ENCODE peak calls at places on chromosomes 2 and 18, in five cellular contexts. One of them, this sample, is unnamed.
A peak's percentile ranks its signal among the peaks of the same experiment; 100 is the strongest.

GRCh38 chr18:70892381-70892780 is 603.5 kb downstream of the SOCS6 start:
- DNase-seq in HepG2: no peak
- DNase-seq in HEK293T: no peak
- DNase-seq in GM12878: no peak
- DNase-seq in H1: no peak
- DNase-seq in this sample: no peak

GRCh38 chr18:73924836-73925235 is 222.8 kb downstream of the FBXO15 start:
- DNase-seq in HepG2: no peak
- DNase-seq in HEK293T: no peak
- DNase-seq in GM12878: no peak
- DNase-seq in H1: no peak
- DNase-seq in this sample: no peak

GRCh38 chr18:33157893-33158292 is 282.6 kb downstream of the CCDC178 start:
- DNase-seq in HepG2: no peak
- DNase-seq in HEK293T: no peak
- DNase-seq in GM12878: no peak
- DNase-seq in H1: no peak
- DNase-seq in this sample: no peak

GRCh38 chr2:227703280-227703732 is 14.5 kb downstream of the SLC19A3 start:
- DNase-seq in HepG2: peak; percentile 55
- DNase-seq in HEK293T: no peak
- DNase-seq in GM12878: no peak
- DNase-seq in H1: no peak
- DNase-seq in this sample: no peak

GRCh38 chr2:206154197-206154596 is 5.0 kb downstream of the NDUFS1 start:
- DNase-seq in HepG2: peak; percentile 58
- DNase-seq in HEK293T: no peak
- DNase-seq in GM12878: peak; percentile 35
- DNase-seq in H1: no peak
- DNase-seq in this sample: no peak

GRCh38 chr2:74499269-74499939 is at the start of gene LBX2:
- DNase-seq in HepG2: no peak
- DNase-seq in HEK293T: no peak
- DNase-seq in GM12878: no peak
- DNase-seq in H1: no peak
- DNase-seq in this sample: no peak

GRCh38 chr2:10368491-10369231 is 66.0 kb downstream of the HPCAL1 start:
- DNase-seq in HepG2: peak; percentile 94
- DNase-seq in HEK293T: no peak
- DNase-seq in GM12878: no peak
- DNase-seq in H1: no peak
- DNase-seq in this sample: no peak

GRCh38 chr2:105487142-105488069 is 88.6 kb upstream of the FHL2 start:
- DNase-seq in HepG2: no peak
- DNase-seq in HEK293T: no peak
- DNase-seq in GM12878: no peak
- DNase-seq in H1: no peak
- DNase-seq in this sample: no peak

GRCh38 chr2:143808166-143808565 is 678.9 kb downstream of the ARHGAP15 start:
- DNase-seq in HepG2: no peak
- DNase-seq in HEK293T: no peak
- DNase-seq in GM12878: no peak
- DNase-seq in H1: no peak
- DNase-seq in this sample: no peak

GRCh38 chr2:162106146-162106551 is 32.1 kb upstream of the DPP4 start:
- DNase-seq in HepG2: no peak
- DNase-seq in HEK293T: no peak
- DNase-seq in GM12878: no peak
- DNase-seq in H1: no peak
- DNase-seq in this sample: no peak

GRCh38 chr2:43220982-43221659 is 5.3 kb downstream of the ZFP36L2 start:
- DNase-seq in HepG2: no peak
- DNase-seq in HEK293T: no peak
- DNase-seq in GM12878: no peak
- DNase-seq in H1: peak; percentile 62
- DNase-seq in this sample: no peak

GRCh38 chr2:140200307-140200706 is 1420.1 kb upstream of the NXPH2 start:
- DNase-seq in HepG2: no peak
- DNase-seq in HEK293T: no peak
- DNase-seq in GM12878: no peak
- DNase-seq in H1: no peak
- DNase-seq in this sample: no peak

GRCh38 chr2:149389506-149390167 is 59.2 kb downstream of the LYPD6 start:
- DNase-seq in HepG2: no peak
- DNase-seq in HEK293T: no peak
- DNase-seq in GM12878: no peak
- DNase-seq in H1: no peak
- DNase-seq in this sample: no peak

GRCh38 chr2:114940785-114941458 is 498.5 kb downstream of the DPP10 start:
- DNase-seq in HepG2: no peak
- DNase-seq in HEK293T: no peak
- DNase-seq in GM12878: no peak
- DNase-seq in H1: no peak
- DNase-seq in this sample: no peak

GRCh38 chr2:162256621-162257020 is 13.4 kb upstream of the FAP start:
- DNase-seq in HepG2: no peak
- DNase-seq in HEK293T: no peak
- DNase-seq in GM12878: no peak
- DNase-seq in H1: no peak
- DNase-seq in this sample: no peak

GRCh38 chr2:21860913-21861312 is 737.1 kb downstream of the TDRD15 start:
- DNase-seq in HepG2: no peak
- DNase-seq in HEK293T: no peak
- DNase-seq in GM12878: no peak
- DNase-seq in H1: no peak
- DNase-seq in this sample: no peak

GRCh38 chr18:33560686-33561370 is 17.2 kb upstream of the ASXL3 start:
- DNase-seq in HepG2: peak; percentile 7
- DNase-seq in HEK293T: peak; percentile 66
- DNase-seq in GM12878: peak; percentile 11
- DNase-seq in H1: no peak
- DNase-seq in this sample: no peak

GRCh38 chr2:99654419-99654818 is 164.6 kb upstream of the REV1 start:
- DNase-seq in HepG2: no peak
- DNase-seq in HEK293T: no peak
- DNase-seq in GM12878: no peak
- DNase-seq in H1: no peak
- DNase-seq in this sample: no peak

GRCh38 chr2:148814143-148814852 is 60.7 kb upstream of the KIF5C start:
- DNase-seq in HepG2: no peak
- DNase-seq in HEK293T: no peak
- DNase-seq in GM12878: no peak
- DNase-seq in H1: peak; percentile 41
- DNase-seq in this sample: no peak

GRCh38 chr2:152573168-152573567 is 144.1 kb downstream of the PRPF40A start:
- DNase-seq in HepG2: no peak
- DNase-seq in HEK293T: no peak
- DNase-seq in GM12878: peak; percentile 70
- DNase-seq in H1: no peak
- DNase-seq in this sample: no peak

GRCh38 chr18:69216390-69216789 is 184.3 kb upstream of the DOK6 start:
- DNase-seq in HepG2: no peak
- DNase-seq in HEK293T: no peak
- DNase-seq in GM12878: no peak
- DNase-seq in H1: no peak
- DNase-seq in this sample: no peak

GRCh38 chr18:2538236-2538635 is 33.1 kb downstream of the METTL4 start:
- DNase-seq in HepG2: no peak
- DNase-seq in HEK293T: no peak
- DNase-seq in GM12878: no peak
- DNase-seq in H1: no peak
- DNase-seq in this sample: no peak

GRCh38 chr2:224650815-224651439 is 65.2 kb downstream of the CCDC195 start:
- DNase-seq in HepG2: peak; percentile 57
- DNase-seq in HEK293T: peak; percentile 55
- DNase-seq in GM12878: no peak
- DNase-seq in H1: no peak
- DNase-seq in this sample: peak; percentile 58

GRCh38 chr2:28319118-28320008 is 73.3 kb upstream of the FOSL2 start:
- DNase-seq in HepG2: peak; percentile 24
- DNase-seq in HEK293T: no peak
- DNase-seq in GM12878: no peak
- DNase-seq in H1: no peak
- DNase-seq in this sample: no peak

GRCh38 chr2:127807678-127808353 is 3.2 kb downstream of the WDR33 start:
- DNase-seq in HepG2: no peak
- DNase-seq in HEK293T: no peak
- DNase-seq in GM12878: no peak
- DNase-seq in H1: no peak
- DNase-seq in this sample: no peak

DNA sequence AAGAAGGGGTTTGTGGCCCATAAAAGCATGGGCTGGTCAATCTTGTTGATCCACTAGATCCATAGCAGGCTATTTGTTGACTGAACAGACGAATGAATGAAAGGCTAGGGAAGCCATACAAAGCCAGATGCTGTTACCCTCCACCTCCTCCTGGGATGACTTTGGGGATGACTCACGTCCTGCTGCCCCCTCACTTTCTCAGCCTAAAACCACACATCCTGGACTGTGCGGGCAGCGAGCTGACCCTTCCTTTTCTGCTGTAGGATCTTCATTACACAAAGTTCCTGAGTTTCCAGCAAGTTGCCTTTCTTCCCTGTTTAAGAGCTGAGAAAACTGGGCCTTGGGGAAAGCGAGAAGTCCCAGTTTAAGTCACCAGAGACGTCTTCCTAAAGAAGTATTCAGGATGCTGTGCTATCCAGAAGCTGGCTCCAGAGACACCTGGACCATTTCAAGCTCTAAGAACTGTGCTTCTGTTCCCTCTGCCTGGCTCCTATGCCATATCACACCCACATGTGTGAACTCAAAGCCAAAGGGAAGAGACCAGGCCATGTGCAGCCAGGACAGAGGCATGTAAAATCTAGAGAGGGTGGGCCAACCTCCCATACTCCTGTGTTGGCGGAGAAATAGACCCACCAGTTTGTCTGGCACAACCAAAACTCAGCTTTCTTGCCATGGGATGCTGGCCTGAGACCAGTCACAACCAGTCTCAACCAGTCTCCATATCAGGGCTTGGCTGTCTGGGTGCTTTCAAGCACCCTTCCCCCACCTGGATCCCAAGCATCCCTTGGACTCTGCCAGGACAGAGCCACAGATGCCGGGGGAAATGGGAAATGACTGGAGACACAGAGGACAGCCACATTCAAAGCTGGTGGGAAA is 4.7 kb upstream of the SLC20A1 start:
- DNase-seq in HepG2: no peak
- DNase-seq in HEK293T: no peak
- DNase-seq in GM12878: no peak
- DNase-seq in H1: no peak
- DNase-seq in this sample: no peak
- TF ChIP-seq SUZ12 in HepG2: no peak
- TF ChIP-seq SUZ12 in HEK293T: no peak
- TF ChIP-seq SUZ12 in GM12878: no peak
- TF ChIP-seq SUZ12 in H1: no peak
- TF ChIP-seq SUZ12 in this sample: no peak

DNA sequence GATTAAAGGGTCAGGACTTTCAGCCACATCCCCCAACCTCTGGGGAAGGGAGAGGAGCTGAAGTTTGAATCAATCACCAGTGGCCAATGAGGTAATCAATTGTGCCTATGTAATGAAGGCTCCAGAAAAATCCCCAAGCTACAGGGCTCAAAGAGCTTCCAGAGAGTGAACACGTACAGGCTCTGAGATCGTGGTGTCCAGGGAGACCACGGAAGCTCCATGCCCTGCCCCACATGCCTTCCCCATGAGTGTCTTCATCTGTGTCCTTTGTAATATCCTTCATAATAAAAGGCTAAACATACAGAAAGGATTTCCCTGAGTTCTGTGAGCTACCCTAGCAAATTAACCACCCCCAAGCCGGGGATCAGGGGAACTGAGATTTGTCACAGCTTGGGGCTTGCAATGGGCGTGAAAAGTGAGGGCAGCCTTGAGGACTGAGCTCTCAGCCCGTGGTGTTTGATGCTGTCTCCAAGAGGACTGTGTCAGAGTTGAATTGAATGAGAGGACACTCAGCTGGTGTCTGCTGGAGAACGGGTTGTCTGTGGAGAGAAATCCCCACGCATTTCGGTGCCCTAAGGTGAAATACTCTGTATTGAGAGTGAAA is 25.5 kb upstream of the TUBB6 start:
- DNase-seq in HepG2: peak; percentile 27
- DNase-seq in HEK293T: no peak
- DNase-seq in GM12878: no peak
- DNase-seq in H1: no peak
- DNase-seq in this sample: no peak
- TF ChIP-seq SUZ12 in HepG2: no peak
- TF ChIP-seq SUZ12 in HEK293T: no peak
- TF ChIP-seq SUZ12 in GM12878: no peak
- TF ChIP-seq SUZ12 in H1: no peak
- TF ChIP-seq SUZ12 in this sample: no peak

GRCh38 chr2:40283111-40283909 is 168.6 kb downstream of the SLC8A1 start:
- DNase-seq in HepG2: no peak
- DNase-seq in HEK293T: no peak
- DNase-seq in GM12878: no peak
- DNase-seq in H1: no peak
- DNase-seq in this sample: no peak

GRCh38 chr2:40282428-40282827 is 169.5 kb downstream of the SLC8A1 start:
- DNase-seq in HepG2: no peak
- DNase-seq in HEK293T: no peak
- DNase-seq in GM12878: peak; percentile 5
- DNase-seq in H1: no peak
- DNase-seq in this sample: no peak

GRCh38 chr2:40279001-40279400 is 172.9 kb downstream of the SLC8A1 start:
- DNase-seq in HepG2: no peak
- DNase-seq in HEK293T: no peak
- DNase-seq in GM12878: no peak
- DNase-seq in H1: no peak
- DNase-seq in this sample: no peak

GRCh38 chr2:40279479-40279878 is 172.4 kb downstream of the SLC8A1 start:
- DNase-seq in HepG2: no peak
- DNase-seq in HEK293T: no peak
- DNase-seq in GM12878: no peak
- DNase-seq in H1: no peak
- DNase-seq in this sample: no peak

GRCh38 chr2:40281021-40281940 is 170.6 kb downstream of the SLC8A1 start:
- DNase-seq in HepG2: no peak
- DNase-seq in HEK293T: no peak
- DNase-seq in GM12878: peak; percentile 19
- DNase-seq in H1: no peak
- DNase-seq in this sample: no peak
- TF ChIP-seq SUZ12 in HepG2: no peak
- TF ChIP-seq SUZ12 in HEK293T: no peak
- TF ChIP-seq SUZ12 in GM12878: no peak
- TF ChIP-seq SUZ12 in H1: no peak
- TF ChIP-seq SUZ12 in this sample: no peak

GRCh38 chr2:121072784-121073183 is 212.2 kb downstream of the TFCP2L1 start:
- DNase-seq in HepG2: no peak
- DNase-seq in HEK293T: no peak
- DNase-seq in GM12878: no peak
- DNase-seq in H1: no peak
- DNase-seq in this sample: no peak

GRCh38 chr2:121069434-121069969 is 215.5 kb downstream of the TFCP2L1 start:
- DNase-seq in HepG2: no peak
- DNase-seq in HEK293T: no peak
- DNase-seq in GM12878: no peak
- DNase-seq in H1: no peak
- DNase-seq in this sample: no peak

GRCh38 chr2:121068851-121069250 is 216.2 kb downstream of the TFCP2L1 start:
- DNase-seq in HepG2: no peak
- DNase-seq in HEK293T: no peak
- DNase-seq in GM12878: no peak
- DNase-seq in H1: no peak
- DNase-seq in this sample: no peak

GRCh38 chr2:121073320-121074210 is 211.4 kb downstream of the TFCP2L1 start:
- DNase-seq in HepG2: no peak
- DNase-seq in HEK293T: no peak
- DNase-seq in GM12878: no peak
- DNase-seq in H1: no peak
- DNase-seq in this sample: no peak

GRCh38 chr2:121071058-121071504 is 213.9 kb downstream of the TFCP2L1 start:
- DNase-seq in HepG2: peak; percentile 24
- DNase-seq in HEK293T: peak; percentile 79
- DNase-seq in GM12878: no peak
- DNase-seq in H1: peak; percentile 98
- DNase-seq in this sample: no peak
- TF ChIP-seq SUZ12 in HepG2: no peak
- TF ChIP-seq SUZ12 in HEK293T: no peak
- TF ChIP-seq SUZ12 in GM12878: no peak
- TF ChIP-seq SUZ12 in H1: no peak
- TF ChIP-seq SUZ12 in this sample: no peak